ENCODE peak calls at places on chromosomes 16 and 17, in ten cellular contexts. K is activated CD4-positive, alpha-beta T cell treated with anti-CD3 and anti-CD28 coated beads, Interleukin-2, amount 10 ng/mL, durations not matched to agents 7 days and 5 days; V is NCI-H460; G is fibroblast of lung; Z is activated naive CD4-positive, alpha-beta T cell; S is right atrium auricular region; B is adipocyte; L is non-pigmented ciliary epithelial cell; T is NCI-H1092; M is progenitor cell of endocrine pancreas. N is an unnamed sample.

GRCh38 chr17:43316522-43317142 is 82.2 kb upstream of the ARL4D start:
- DNase-seq in M (no peak), T (no peak), B (no peak), Z (no peak), S (no peak), G (no peak), K (peak; percentile 31), V (no peak), L (no peak), N (no peak)

GRCh38 chr16:79272141-79272577 is 328.4 kb downstream of the MAF start:
- DNase-seq in K (peak; percentile 81), Z (no peak), M (no peak), T (no peak), L (no peak), V (no peak), S (no peak), B (no peak), G (no peak), N (no peak)

GRCh38 chr17:57747221-57748017 is 2.3 kb upstream of the CCDC182 start:
- DNase-seq in S (peak; percentile 63), V (peak; percentile 52), B (peak; percentile 85), K (peak; percentile 54), T (peak; percentile 34), Z (no peak), G (peak; percentile 80), L (peak; percentile 40), M (no peak), N (peak; percentile 45)

GRCh38 chr16:46830902-46831647 is at the start of gene C16orf87:
- DNase-seq in V (peak; percentile 90), L (peak; percentile 61), G (peak; percentile 93), B (peak; percentile 97), M (peak; percentile 85), S (peak; percentile 88), K (peak; percentile 93), T (peak; percentile 91), Z (peak; percentile 77), N (peak; percentile 84)

GRCh38 chr16:80197790-80198201 is 343.0 kb upstream of the DYNLRB2 start:
- DNase-seq in L (peak; percentile 75), K (no peak), G (peak; percentile 81), Z (no peak), T (no peak), M (no peak), V (peak; percentile 88), S (no peak), B (peak; percentile 82), N (peak; percentile 86)

GRCh38 chr17:19383681-19384470 is 3.1 kb downstream of the MFAP4 start:
- DNase-seq in B (peak; percentile 44), V (no peak), Z (no peak), M (no peak), T (no peak), L (no peak), G (peak; percentile 44), K (no peak), S (no peak), N (no peak)

GRCh38 chr17:67126983-67127382 is 82.6 kb downstream of the CACNG1 start:
- DNase-seq in M (no peak), K (no peak), B (no peak), L (no peak), T (no peak), S (no peak), G (no peak), Z (no peak), V (no peak), N (no peak)

GRCh38 chr16:56226840-56227525 is 35.7 kb downstream of the GNAO1 start:
- DNase-seq in L (no peak), Z (no peak), T (no peak), M (no peak), V (no peak), S (no peak), G (no peak), B (no peak), K (peak; percentile 54), N (no peak)

GRCh38 chr17:77736207-77736600 is 222.3 kb upstream of the TNRC6C start:
- DNase-seq in B (no peak), T (peak; percentile 55), K (no peak), M (peak; percentile 8), S (peak; percentile 57), G (no peak), L (no peak), V (no peak), Z (no peak), N (no peak)

GRCh38 chr17:44878627-44879221 is 20.5 kb downstream of the EFTUD2 start:
- DNase-seq in T (peak; percentile 45), S (no peak), L (no peak), Z (no peak), B (peak; percentile 78), K (peak; percentile 55), G (peak; percentile 53), M (no peak), V (peak; percentile 38), N (peak; percentile 9)

GRCh38 chr17:35079547-35079946 is 16.0 kb upstream of the RFFL start:
- DNase-seq in V (no peak), M (no peak), K (no peak), L (no peak), B (no peak), S (no peak), G (peak; percentile 51), Z (no peak), T (no peak), N (peak; percentile 36)

GRCh38 chr17:70271672-70272071 is 102.3 kb downstream of the KCNJ2 start:
- DNase-seq in Z (no peak), G (no peak), S (no peak), M (no peak), L (no peak), V (no peak), T (no peak), K (no peak), B (no peak), N (no peak)

GRCh38 chr17:83125515-83126274 is 46.3 kb downstream of the METRNL start:
- DNase-seq in B (no peak), L (no peak), T (no peak), V (no peak), S (peak; percentile 76), Z (no peak), K (no peak), G (no peak), M (no peak), N (no peak)

GRCh38 chr17:77100009-77100408 is 40.8 kb upstream of the SEC14L1 start:
- DNase-seq in K (no peak), Z (no peak), T (no peak), V (no peak), B (no peak), S (peak; percentile 81), L (no peak), G (no peak), M (no peak), N (no peak)

GRCh38 chr16:52537463-52537862 is 9.5 kb downstream of the TOX3 start:
- DNase-seq in K (no peak), T (no peak), G (no peak), Z (no peak), S (no peak), M (no peak), B (no peak), V (no peak), L (no peak), N (no peak)

GRCh38 chr16:1244881-1245280 is 4.4 kb downstream of the TPSAB1 start:
- DNase-seq in L (no peak), S (no peak), G (no peak), B (no peak), M (no peak), V (no peak), K (peak; percentile 47), Z (no peak), T (no peak), N (no peak)

GRCh38 chr17:63075969-63076368 is 109.9 kb downstream of the TANC2 start:
- DNase-seq in Z (no peak), G (no peak), T (no peak), M (no peak), K (no peak), S (no peak), L (no peak), B (no peak), V (no peak), N (no peak)

GRCh38 chr16:9976641-9977040 is 205.6 kb downstream of the GRIN2A start:
- DNase-seq in S (no peak), M (no peak), V (no peak), L (no peak), Z (no peak), G (no peak), B (no peak), T (no peak), K (no peak), N (no peak)

GRCh38 chr17:62746941-62747340 is 61.2 kb downstream of the MARCHF10 start:
- DNase-seq in Z (no peak), L (no peak), B (no peak), K (no peak), M (no peak), G (no peak), T (no peak), V (no peak), S (no peak), N (no peak)

GRCh38 chr16:66653581-66654350 is 42.8 kb downstream of the CMTM4 start:
- DNase-seq in S (no peak), Z (no peak), G (peak; percentile 49), L (no peak), B (peak; percentile 71), T (no peak), M (no peak), V (no peak), K (no peak), N (no peak)

GRCh38 chr16:4316103-4316731 is 350 bp downstream of the GLIS2 start:
- DNase-seq in M (no peak), S (no peak), V (no peak), K (no peak), T (peak; percentile 20), B (peak; percentile 74), Z (no peak), L (no peak), G (no peak), N (no peak)

GRCh38 chr16:1181715-1182671 is 29.1 kb downstream of the CACNA1H start:
- DNase-seq in T (no peak), S (peak; percentile 65), G (peak; percentile 80), K (no peak), B (peak; percentile 88), M (peak; percentile 39), Z (no peak), V (no peak), L (peak; percentile 34), N (peak; percentile 6)

GRCh38 chr17:15273141-15273793 is 8.1 kb upstream of the PMP22 start:
- DNase-seq in K (no peak), L (peak; percentile 90), G (peak; percentile 96), B (peak; percentile 66), M (no peak), T (no peak), Z (no peak), V (peak; percentile 43), S (no peak), N (no peak)

GRCh38 chr17:61514491-61514890 is 62.3 kb downstream of the TBX4 start:
- DNase-seq in G (no peak), Z (no peak), V (no peak), B (no peak), T (no peak), M (no peak), S (no peak), K (no peak), L (no peak), N (no peak)

GRCh38 chr17:82055023-82055964 is 3.6 kb downstream of the GPS1 start:
- DNase-seq in B (no peak), Z (no peak), V (no peak), L (no peak), S (no peak), K (no peak), M (no peak), G (no peak), T (no peak), N (no peak)

GRCh38 chr16:89422905-89423630 is 67.3 kb downstream of the ANKRD11 start:
- DNase-seq in B (no peak), T (no peak), K (peak; percentile 51), G (peak; percentile 28), S (no peak), M (no peak), Z (no peak), V (no peak), L (peak; percentile 48), N (peak; percentile 63)

N was measured in dermis microvascular lymphatic vessel endothelial cell.